ENCODE peak calls at places on chromosome 19, in eight cellular contexts. T is Peyer's patch; F is ascending aorta; W is cardiac muscle cell; L is Karpas-422; O is fibroblast of lung; X is tibial nerve; R is effector memory CD4-positive, alpha-beta T cell. B is an unnamed sample. For H3K4me1, the result is how much of the 10 kb centered on the place peaks cover.

GRCh38 chr19:4754248-4754647 is 30.6 kb upstream of the DPP9 start:
- DNase-seq in T (no peak), F (no peak), W (peak), L (peak), O (no peak), X (no peak), R (no peak), B (no peak)

GRCh38 chr19:46901701-46902401 is 41.1 kb downstream of the ARHGAP35 start:
- DNase-seq in T (no peak), F (no peak), W (no peak), L (no peak), O (peak), X (no peak), R (no peak), B (no peak)

GRCh38 chr19:57465680-57466381 is 8.9 kb upstream of the VN1R1 start:
- DNase-seq in T (no peak), F (no peak), W (peak), L (peak), O (no peak), X (no peak), R (no peak), B (no peak)

GRCh38 chr19:28312269-28312668 is 900.7 kb downstream of the UQCRFS1 start:
- DNase-seq in T (no peak), F (no peak), W (no peak), L (no peak), O (no peak), X (no peak), R (no peak), B (no peak)

GRCh38 chr19:45506991-45507863 is at the start of gene VASP:
- DNase-seq in T (peak), F (peak), W (peak), L (peak), O (peak), X (peak), R (peak), B (peak)

GRCh38 chr19:7831452-7831851 is 1.4 kb downstream of the EVI5L start:
- DNase-seq in T (no peak), F (no peak), W (peak), L (peak), O (peak), X (no peak), R (no peak), B (no peak)

GRCh38 chr19:47152632-47153031 is 22.0 kb downstream of the SAE1 start:
- DNase-seq in T (no peak), F (no peak), W (no peak), L (no peak), O (no peak), X (no peak), R (no peak), B (no peak)

GRCh38 chr19:32881766-32882165 is 12.2 kb upstream of the SLC7A9 start:
- DNase-seq in T (no peak), F (no peak), W (no peak), L (no peak), O (no peak), X (no peak), R (no peak), B (no peak)

GRCh38 chr19:1789282-1790020 is 22.6 kb downstream of the ATP8B3 start:
- DNase-seq in T (no peak), F (no peak), W (no peak), L (no peak), O (no peak), X (no peak), R (no peak), B (no peak)

GRCh38 chr19:23393121-23393520 is 2.1 kb downstream of the ZNF91 start:
- DNase-seq in T (no peak), F (no peak), W (no peak), L (no peak), O (no peak), X (no peak), R (no peak), B (no peak)

GRCh38 chr19:18470153-18470552 is 32.2 kb upstream of the ISYNA1 start:
- DNase-seq in T (no peak), F (no peak), W (no peak), L (peak), O (no peak), X (no peak), R (no peak), B (no peak)

GRCh38 chr19:5077209-5077515 is 108.2 kb downstream of the KDM4B start:
- DNase-seq in T (no peak), F (no peak), W (no peak), L (no peak), O (no peak), X (no peak), R (no peak), B (no peak)

GRCh38 chr19:41407271-41407670 is 9.7 kb downstream of the BCKDHA start:
- DNase-seq in T (no peak), F (no peak), W (peak), L (peak), O (peak), X (no peak), R (no peak), B (no peak)
- H3K4me1 ChIP-seq in T (under half), F (under half), W (under half), L (under half), O (under half), X (half or more), R (under half), B (under half)

DNA sequence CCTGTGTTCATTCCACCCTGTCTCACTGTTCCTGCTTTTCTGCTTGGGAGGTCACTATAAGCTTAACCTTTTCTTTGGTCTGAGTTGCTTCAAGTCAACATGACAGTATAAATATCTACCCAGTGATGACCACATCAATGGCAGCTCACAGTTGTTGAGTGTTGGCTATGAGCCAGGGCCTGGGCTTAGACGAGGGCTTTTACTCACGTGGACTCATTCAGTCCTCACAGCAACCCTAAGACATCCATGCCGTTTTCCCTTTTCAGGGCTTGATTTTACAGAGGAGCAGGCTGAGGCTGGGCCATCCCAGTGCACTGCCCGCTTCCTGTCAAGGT is 10.2 kb upstream of the CCDC97 start:
- DNase-seq in T (peak), F (no peak), W (peak), L (no peak), O (peak), X (peak), R (peak), B (peak)
- H3K4me1 ChIP-seq in T (half or more), F (under half), W (half or more), L (under half), O (under half), X (half or more), R (half or more), B (half or more)

GRCh38 chr19:29526730-29527499 is 1.1 kb downstream of the VSTM2B start:
- DNase-seq in T (no peak), F (no peak), W (no peak), L (no peak), O (no peak), X (no peak), R (no peak), B (no peak)
- H3K4me1 ChIP-seq in T (half or more), F (under half), W (under half), L (under half), O (under half), X (half or more), R (under half), B (under half)

DNA sequence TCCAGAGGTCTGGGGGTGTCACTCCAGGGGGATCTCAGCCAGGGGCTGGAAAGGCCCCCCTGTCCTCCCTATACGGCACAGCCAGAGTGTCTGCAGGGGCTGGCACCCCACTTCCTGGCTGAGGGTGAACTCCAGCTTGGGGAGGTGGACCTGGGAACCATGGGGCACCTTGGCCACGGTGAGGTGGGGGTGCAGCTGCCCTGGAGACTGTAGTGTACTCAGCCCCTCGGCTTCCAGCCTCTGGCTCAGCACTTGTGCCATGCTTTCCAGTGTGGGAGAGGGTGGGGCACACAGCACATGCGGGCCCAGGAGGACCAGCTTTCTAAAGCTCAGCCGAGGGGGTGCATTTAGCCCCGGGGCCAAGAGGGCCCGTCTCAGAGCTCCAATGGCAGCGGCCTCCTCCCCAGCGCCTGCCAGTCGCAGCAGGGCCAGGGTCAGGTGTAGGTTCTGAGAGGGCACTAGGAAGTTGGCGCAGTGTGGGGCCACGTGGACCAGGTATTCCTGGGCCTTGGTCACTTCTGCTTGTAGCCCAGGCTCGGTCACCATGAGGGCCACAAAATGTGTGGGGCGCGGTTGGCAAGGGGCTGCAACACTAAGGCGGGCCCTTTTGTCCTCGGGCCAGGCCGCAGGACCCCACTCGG is 1.4 kb downstream of the LENG9 start:
- DNase-seq in T (no peak), F (no peak), W (no peak), L (no peak), O (no peak), X (no peak), R (no peak), B (no peak)
- H3K4me1 ChIP-seq in T (under half), F (under half), W (under half), L (under half), O (under half), X (half or more), R (under half), B (under half)

GRCh38 chr19:54535601-54536000 is 33.0 kb downstream of the LAIR2 start:
- DNase-seq in T (no peak), F (no peak), W (no peak), L (no peak), O (no peak), X (no peak), R (no peak), B (no peak)

GRCh38 chr19:54534156-54534555 is 31.5 kb downstream of the LAIR2 start:
- DNase-seq in T (no peak), F (no peak), W (no peak), L (no peak), O (no peak), X (no peak), R (no peak), B (no peak)

GRCh38 chr19:54532528-54532927 is 29.9 kb downstream of the LAIR2 start:
- DNase-seq in T (no peak), F (no peak), W (no peak), L (no peak), O (no peak), X (no peak), R (no peak), B (no peak)

GRCh38 chr19:54533476-54533875 is 30.8 kb downstream of the LAIR2 start:
- DNase-seq in T (no peak), F (no peak), W (no peak), L (no peak), O (no peak), X (no peak), R (no peak), B (no peak)

DNA sequence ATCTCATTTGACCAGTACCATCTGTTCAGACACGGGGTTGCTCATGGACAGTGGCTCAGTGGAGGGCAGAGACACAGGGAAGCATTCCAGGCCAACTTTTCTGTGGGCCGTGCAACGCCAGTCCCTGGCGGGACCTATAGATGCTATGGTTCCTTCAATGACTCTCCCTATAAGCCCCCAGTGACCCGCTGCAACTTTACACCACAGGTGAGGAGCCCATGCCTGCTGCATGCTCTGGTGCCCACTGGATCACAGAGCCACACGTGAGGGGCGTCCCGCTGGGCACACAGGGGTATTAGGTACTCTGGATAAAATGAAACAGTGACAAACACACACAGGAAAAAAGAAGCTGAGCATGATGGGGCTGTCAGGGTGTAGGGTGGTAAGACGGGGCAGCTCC is 34.3 kb downstream of the LAIR2 start:
- DNase-seq in T (no peak), F (no peak), W (no peak), L (no peak), O (no peak), X (no peak), R (no peak), B (no peak)
- H3K4me1 ChIP-seq in T (under half), F (under half), W (under half), L (under half), O (under half), X (under half), R (under half), B (under half)